ENCODE peak calls at places on chromosomes 16 and 17, in ten cellular contexts. B is SJCRH30; L is IMR-90; W is mesendoderm; J is hepatocyte; F is upper lobe of right lung; E is left ventricle myocardium inferior; Q is psoas muscle; T is right cardiac atrium; A is CD8-positive, alpha-beta memory T cell. O is an unnamed sample.

GRCh38 chr16:75093598-75094540 is 22.7 kb downstream of the LDHD start:
- DNase-seq in A (no peak), F (no peak), J (no peak), B (no peak), T (no peak), L (no peak), W (no peak), Q (no peak), E (no peak), O (no peak)

GRCh38 chr17:14553847-14554246 is 253.0 kb downstream of the HS3ST3B1 start:
- DNase-seq in L (no peak), F (no peak), Q (no peak), T (no peak), E (no peak), B (no peak), J (no peak), A (no peak), W (peak; percentile 61), O (no peak)

GRCh38 chr17:56173958-56174357 is 20.7 kb downstream of the ANKFN1 start:
- DNase-seq in L (no peak), T (no peak), B (peak; percentile 5), F (no peak), W (peak; percentile 25), A (no peak), E (no peak), J (no peak), Q (peak; percentile 66), O (no peak)

GRCh38 chr17:80688994-80689635 is 144.5 kb downstream of the RPTOR start:
- DNase-seq in L (no peak), E (no peak), F (no peak), T (no peak), B (peak; percentile 66), Q (no peak), W (no peak), A (no peak), J (no peak), O (no peak)

GRCh38 chr16:84007946-84008345 is 34.6 kb downstream of the SLC38A8 start:
- DNase-seq in B (peak; percentile 49), Q (no peak), F (no peak), W (no peak), A (no peak), E (no peak), J (no peak), L (no peak), T (no peak), O (no peak)

GRCh38 chr17:36933174-36934143 is 3.8 kb upstream of the LHX1 start:
- DNase-seq in A (no peak), W (no peak), F (peak; percentile 56), T (no peak), E (no peak), B (no peak), L (no peak), Q (peak; percentile 46), J (no peak), O (no peak)

GRCh38 chr16:54503011-54503410 is 216.4 kb upstream of the IRX3 start:
- DNase-seq in B (no peak), A (no peak), F (no peak), W (peak; percentile 8), Q (peak; percentile 37), E (peak; percentile 80), L (no peak), T (peak; percentile 76), J (no peak), O (no peak)

GRCh38 chr16:88508868-88509748 is 56.0 kb downstream of the ZFPM1 start:
- DNase-seq in A (no peak), E (no peak), T (no peak), Q (no peak), F (no peak), J (peak; percentile 81), L (no peak), B (peak; percentile 23), W (no peak), O (no peak)

DNA sequence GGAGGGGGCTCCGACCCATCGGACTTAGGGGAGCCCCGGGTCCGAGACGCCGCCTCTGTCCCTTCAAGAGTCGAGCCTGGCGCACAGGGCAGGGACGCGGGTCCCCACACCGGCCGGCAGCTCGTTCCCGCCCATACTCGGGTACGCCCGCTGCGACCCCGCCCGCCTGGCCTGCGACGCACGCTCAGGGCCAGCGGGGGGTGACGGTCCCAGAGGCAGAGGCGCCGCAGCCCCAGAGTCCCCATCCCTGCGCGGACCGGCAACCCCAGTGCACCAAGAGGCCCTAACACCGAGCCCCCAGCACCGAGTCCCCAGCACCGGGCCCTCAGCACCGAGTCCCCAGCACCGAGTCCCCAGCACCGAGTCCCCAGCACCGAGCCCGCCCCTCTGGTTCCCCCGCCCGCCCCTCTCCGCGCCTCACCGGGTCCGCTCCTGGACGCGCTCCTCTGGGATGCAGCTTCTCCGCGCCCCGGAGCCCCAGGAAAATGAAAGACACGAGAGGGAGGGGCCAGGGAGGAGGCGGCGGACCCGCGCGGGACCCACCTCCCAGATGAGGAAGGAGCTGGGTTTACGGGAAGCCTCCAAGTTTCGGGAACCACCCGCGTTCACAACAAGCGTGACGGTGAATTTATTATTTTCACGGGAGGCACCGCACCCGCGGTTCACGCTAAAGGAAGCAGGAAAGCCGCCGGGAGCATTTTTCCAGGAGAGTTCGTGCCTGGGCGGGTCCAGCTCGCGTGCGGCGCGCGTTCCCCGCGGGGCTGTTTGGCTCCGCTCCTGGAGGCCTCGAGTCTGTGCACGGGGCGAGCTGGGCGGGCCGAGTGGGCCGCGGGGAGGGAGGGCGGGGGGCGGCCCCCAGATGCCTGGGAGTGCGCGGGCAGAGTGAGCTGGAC is at the start of gene SECTM1:
- DNase-seq in J (peak; percentile 76), L (peak; percentile 23), B (no peak), F (peak; percentile 78), E (peak; percentile 66), T (peak; percentile 57), A (no peak), W (no peak), Q (no peak), O (peak; percentile 91)
- H3K27ac ChIP-seq in J (peak within 1 kb of the TSS; percentile 59), L (peak within 1 kb of the TSS; percentile 8), B (no peak within 1 kb of the TSS), F (peak within 1 kb of the TSS; percentile 76), E (peak within 1 kb of the TSS; percentile 83), T (no peak within 1 kb of the TSS), A (peak within 1 kb of the TSS; percentile 82), W (no peak within 1 kb of the TSS), Q (no peak within 1 kb of the TSS), O (peak within 1 kb of the TSS; percentile 59)

DNA sequence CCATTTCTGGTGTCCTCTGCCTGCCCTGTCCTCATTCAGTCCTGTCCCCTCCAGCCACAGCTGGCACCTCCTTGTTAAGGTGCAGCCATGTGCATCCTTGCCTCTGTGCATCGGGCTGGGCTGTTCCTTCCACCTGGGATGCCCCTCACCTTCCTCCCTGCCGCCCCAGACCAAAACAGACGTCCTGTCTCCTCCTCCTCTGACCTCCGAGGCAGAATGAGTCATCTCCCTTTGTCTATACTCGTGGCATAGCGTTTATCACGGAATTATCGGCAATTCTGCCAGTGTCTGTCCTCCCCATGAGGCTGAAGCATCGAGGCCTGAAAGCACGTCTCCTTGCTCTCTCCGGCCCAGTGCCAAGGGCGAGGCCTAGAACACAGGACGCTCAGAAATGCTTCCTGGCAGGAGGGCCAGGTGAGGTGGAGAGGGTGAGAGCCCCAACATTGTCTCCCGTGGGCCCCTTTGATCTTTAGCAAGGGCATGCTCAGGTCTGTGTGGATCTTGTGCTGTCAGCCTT is 4.6 kb downstream of the RAI1 start:
- DNase-seq in F (peak; percentile 83), L (peak; percentile 91), A (no peak), E (no peak), Q (no peak), W (peak; percentile 80), J (peak; percentile 70), T (no peak), B (no peak), O (no peak)
- H3K4me1 ChIP-seq in F (peaks cover 53% of the 10 kb centered on the region), L (peaks cover 30% of the 10 kb centered on the region), A (peaks cover 24% of the 10 kb centered on the region), E (peaks cover 66% of the 10 kb centered on the region), Q (peaks cover 17% of the 10 kb centered on the region), W (peaks cover 13% of the 10 kb centered on the region), J (peaks cover 57% of the 10 kb centered on the region), T (peaks cover 20% of the 10 kb centered on the region), B (peaks cover 20% of the 10 kb centered on the region), O (peaks cover 57% of the 10 kb centered on the region)

DNA sequence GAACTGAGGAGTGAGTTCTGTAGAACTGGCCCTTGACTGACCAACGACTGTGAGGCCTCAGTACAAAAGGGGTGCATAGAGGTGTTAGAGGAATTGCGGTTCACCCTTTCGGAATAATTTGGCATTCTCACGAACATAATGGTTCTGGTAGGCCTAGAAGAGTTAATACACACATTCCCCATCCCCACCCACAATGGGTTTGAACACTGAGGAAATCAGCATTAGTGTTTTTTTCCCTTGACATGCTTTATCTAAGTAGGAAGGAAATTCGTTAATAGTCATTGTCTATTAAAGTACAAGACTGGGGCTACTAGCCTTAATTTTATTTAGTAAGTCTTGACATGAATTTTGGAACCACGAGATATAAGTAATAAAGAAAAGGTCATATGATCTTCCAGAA is 113.5 kb upstream of the MON1B start:
- DNase-seq in A (no peak), J (no peak), B (no peak), F (no peak), L (no peak), Q (no peak), T (no peak), W (no peak), E (no peak), O (no peak)
- H3K27ac ChIP-seq in A (no peak overlapping the region), J (no peak overlapping the region), B (no peak overlapping the region), F (no peak overlapping the region), L (no peak overlapping the region), Q (no peak overlapping the region), T (no peak overlapping the region), W (no peak overlapping the region), E (peak overlapping the region; percentile 16), O (no peak overlapping the region)

GRCh38 chr17:29617125-29617480 is 5.6 kb downstream of the CORO6 start:
- DNase-seq in T (peak; percentile 77), Q (peak; percentile 88), F (peak; percentile 90), B (no peak), J (peak; percentile 68), W (peak; percentile 88), L (peak; percentile 38), E (peak; percentile 72), A (peak; percentile 83), O (peak; percentile 91)

GRCh38 chr17:29618272-29619065 is 4.2 kb downstream of the CORO6 start:
- DNase-seq in A (no peak), B (no peak), L (no peak), T (no peak), W (peak; percentile 54), J (no peak), F (no peak), Q (no peak), E (no peak), O (no peak)

GRCh38 chr17:29616300-29617048 is 6.2 kb downstream of the CORO6 start:
- DNase-seq in L (no peak), F (no peak), W (no peak), E (no peak), Q (no peak), A (no peak), T (no peak), B (no peak), J (no peak), O (no peak)

GRCh38 chr17:29619251-29619650 is 3.5 kb downstream of the CORO6 start:
- DNase-seq in E (no peak), F (peak; percentile 43), B (no peak), Q (peak; percentile 84), L (peak; percentile 36), W (peak; percentile 73), A (no peak), J (no peak), T (no peak), O (no peak)

DNA sequence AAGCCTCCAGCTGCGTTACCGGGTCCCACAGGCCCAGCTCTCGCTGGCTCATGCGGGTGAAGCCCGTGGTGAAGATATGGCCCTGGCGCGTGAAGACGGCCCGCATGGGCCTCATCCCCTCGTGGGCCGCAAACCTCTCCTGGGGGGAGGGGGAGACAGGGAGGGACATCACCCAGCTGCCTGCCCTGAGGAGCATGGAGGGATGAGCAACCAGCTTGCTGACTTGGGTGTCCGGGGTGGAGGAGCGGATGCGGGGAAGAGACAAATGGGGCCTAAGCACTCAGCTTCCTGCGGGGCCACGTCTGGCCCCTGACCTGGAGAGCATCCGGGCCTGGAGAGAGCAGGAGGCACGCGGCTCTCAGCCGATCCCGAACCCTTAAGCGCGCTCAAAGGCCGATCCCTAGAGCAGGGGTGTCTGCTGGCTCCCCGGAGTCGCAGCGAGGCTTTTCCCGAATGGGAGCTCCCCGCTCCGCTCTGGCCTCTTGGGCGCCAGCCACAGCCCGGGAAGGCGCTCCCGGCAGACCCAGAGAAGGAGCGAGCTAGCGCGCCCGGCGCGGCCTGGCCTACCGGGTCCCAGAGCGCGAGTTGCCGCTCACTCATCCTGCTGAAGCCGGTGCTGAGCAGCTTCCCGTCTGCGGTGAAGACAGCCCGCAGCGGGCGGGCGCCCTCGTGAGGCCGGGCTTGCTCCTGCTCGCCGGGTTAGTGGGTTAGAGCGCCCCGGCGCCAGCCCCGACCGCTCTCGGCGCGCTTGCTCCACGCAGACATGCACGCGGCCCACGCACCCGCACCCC is 5.0 kb downstream of the CORO6 start:
- DNase-seq in Q (peak; percentile 88), J (peak; percentile 83), F (peak; percentile 94), L (peak; percentile 49), A (peak; percentile 85), E (peak; percentile 81), T (peak; percentile 72), B (no peak), W (peak; percentile 89), O (no peak)
- H3K4me1 ChIP-seq in Q (peaks cover 66% of the 10 kb centered on the region), J (peaks cover 28% of the 10 kb centered on the region), F (peaks cover 56% of the 10 kb centered on the region), L (peaks cover 15% of the 10 kb centered on the region), A (peaks cover 48% of the 10 kb centered on the region), E (peaks cover 99% of the 10 kb centered on the region), T (peaks cover 10% of the 10 kb centered on the region), B (peaks cover 22% of the 10 kb centered on the region), W (peaks cover 3% of the 10 kb centered on the region), O (peaks cover 68% of the 10 kb centered on the region)